ENCODE peak calls at places on chromosome 20, in five cellular contexts. V, N, T, I and K are unnamed samples.

GRCh38 chr20:19726126-19726525 is 31.9 kb upstream of the RIN2 start:
- DNase-seq in V (no peak), N (no peak), T (no peak), I (no peak), K (no peak)

GRCh38 chr20:20060234-20060998 is 8.1 kb downstream of the CFAP61 start:
- DNase-seq in V (no peak), N (no peak), T (no peak), I (no peak), K (no peak)

GRCh38 chr20:24787621-24788020 is 161.4 kb upstream of the CST7 start:
- DNase-seq in V (no peak), N (no peak), T (no peak), I (no peak), K (peak; percentile 13)

GRCh38 chr20:50534567-50534966 is 24.4 kb downstream of the PTPN1 start:
- DNase-seq in V (no peak), N (no peak), T (no peak), I (no peak), K (no peak)

GRCh38 chr20:61764471-61765020 is 301.1 kb downstream of the TAF4 start:
- DNase-seq in V (no peak), N (no peak), T (no peak), I (no peak), K (no peak)

GRCh38 chr20:24702501-24703283 is 233.3 kb downstream of the SYNDIG1 start:
- DNase-seq in V (no peak), N (no peak), T (no peak), I (no peak), K (no peak)

GRCh38 chr20:9281770-9282169 is 212.9 kb downstream of the PLCB4 start:
- DNase-seq in V (no peak), N (no peak), T (no peak), I (no peak), K (no peak)

GRCh38 chr20:38173237-38174156 is 8.4 kb upstream of the TGM2 start:
- DNase-seq in V (peak; percentile 42), N (no peak), T (no peak), I (no peak), K (no peak)

GRCh38 chr20:6756961-6757595 is 10.4 kb upstream of the BMP2 start:
- DNase-seq in V (no peak), N (no peak), T (no peak), I (no peak), K (no peak)

GRCh38 chr20:3865152-3865886 is 18.7 kb downstream of the MAVS start:
- DNase-seq in V (no peak), N (no peak), T (no peak), I (no peak), K (no peak)

GRCh38 chr20:2698912-2699311 is 6.3 kb downstream of the EBF4 start:
- DNase-seq in V (no peak), N (no peak), T (no peak), I (no peak), K (no peak)

GRCh38 chr20:44537993-44538392 is 16.1 kb upstream of the SERINC3 start:
- DNase-seq in V (no peak), N (no peak), T (no peak), I (no peak), K (no peak)

GRCh38 chr20:1840865-1841553 is 54.2 kb upstream of the SIRPA start:
- DNase-seq in V (no peak), N (no peak), T (no peak), I (no peak), K (no peak)

GRCh38 chr20:52268184-52268583 is 76.6 kb upstream of the ZFP64 start:
- DNase-seq in V (no peak), N (no peak), T (no peak), I (no peak), K (no peak)